ENCODE peak calls at places on chromosomes 11 and 22, in six cellular contexts. D is GM12878, T is K562, E is HCT116, Y is HepG2, K is SK-N-SH. W is an unnamed sample.

GRCh38 chr11:107689317-107690202 is 22.3 kb downstream of the SLN start:
- DNase-seq in T (peak), Y (peak), K (peak), D (no peak), E (peak), W (peak)

GRCh38 chr11:75239551-75240290 is 853 bp upstream of the TPBGL start:
- DNase-seq in D (no peak), K (peak), Y (no peak), T (no peak), E (no peak), W (no peak)

GRCh38 chr11:112453601-112454577 is 193.2 kb upstream of the PLET1 start:
- DNase-seq in Y (peak), E (peak), K (peak), D (no peak), T (peak), W (no peak)

GRCh38 chr11:126816655-126817054 is 183.9 kb downstream of the KIRREL3 start:
- DNase-seq in E (no peak), Y (no peak), K (no peak), D (no peak), T (no peak), W (no peak)

GRCh38 chr11:12100429-12100828 is 10.0 kb upstream of the MICAL2 start:
- DNase-seq in Y (no peak), D (no peak), T (no peak), E (no peak), K (no peak), W (no peak)

GRCh38 chr11:6727971-6728890 is 43.5 kb downstream of the OR2AG2 start:
- DNase-seq in K (no peak), Y (no peak), T (no peak), E (no peak), D (no peak), W (no peak)

GRCh38 chr11:20203836-20204235 is 43.6 kb upstream of the DBX1 start:
- DNase-seq in Y (no peak), E (no peak), K (no peak), D (no peak), T (peak), W (no peak)

GRCh38 chr22:19201130-19201857 is 22.8 kb upstream of the SLC25A1 start:
- DNase-seq in D (no peak), K (no peak), T (no peak), Y (no peak), E (no peak), W (no peak)

GRCh38 chr22:46583571-46583970 is 36.6 kb upstream of the GRAMD4 start:
- DNase-seq in E (no peak), D (no peak), K (no peak), Y (no peak), T (no peak), W (no peak)

GRCh38 chr22:44567846-44568493 is 69.9 kb upstream of the RTL6 start:
- DNase-seq in Y (peak), D (no peak), E (peak), K (no peak), T (no peak), W (peak)

GRCh38 chr11:69008774-69009440 is 4.1 kb downstream of the MRGPRF start:
- DNase-seq in T (peak), E (peak), D (no peak), Y (peak), K (peak), W (no peak)

GRCh38 chr22:48169227-48169626 is 1406.8 kb downstream of the TBC1D22A start:
- DNase-seq in D (no peak), Y (no peak), E (no peak), K (no peak), T (no peak), W (no peak)

GRCh38 chr11:65639623-65640482 is 2.0 kb downstream of the SIPA1 start:
- DNase-seq in Y (no peak), T (no peak), D (peak), E (no peak), K (no peak), W (no peak)

GRCh38 chr11:118263694-118264567 is at the start of gene MPZL2:
- DNase-seq in E (peak), D (no peak), T (no peak), K (no peak), Y (peak), W (peak)

GRCh38 chr11:118263109-118263508 is 988 bp downstream of the MPZL2 start:
- DNase-seq in D (no peak), E (no peak), K (no peak), T (no peak), Y (no peak), W (peak)

GRCh38 chr11:118260353-118260752 is 3.7 kb downstream of the MPZL2 start:
- DNase-seq in E (no peak), Y (no peak), K (no peak), D (no peak), T (no peak), W (no peak)

GRCh38 chr11:118259138-118259537 is 5.0 kb downstream of the MPZL2 start:
- DNase-seq in K (no peak), E (no peak), Y (no peak), T (no peak), D (no peak), W (no peak)

DNA sequence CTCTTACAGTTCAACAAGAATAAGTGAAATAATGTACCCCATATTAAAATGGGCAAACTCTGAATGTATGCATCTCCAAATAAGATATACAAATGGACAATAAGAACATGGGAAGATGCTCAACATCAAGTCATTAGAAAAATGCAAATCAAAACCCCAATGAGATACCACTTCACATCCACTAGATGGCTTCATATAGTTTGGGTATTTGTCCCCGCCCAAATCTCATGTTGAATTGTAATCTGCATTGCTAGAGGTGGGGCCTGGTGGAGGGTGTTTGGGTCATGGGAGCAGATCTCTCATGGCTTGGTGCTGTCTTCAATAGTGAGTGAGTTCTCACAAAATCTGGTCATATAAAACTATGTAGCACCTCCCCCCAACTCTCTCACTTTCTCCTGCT is 5.7 kb downstream of the MPZL2 start:
- DNase-seq in T (no peak), Y (no peak), K (no peak), D (no peak), E (no peak), W (peak)
- TF ChIP-seq JUND in T (no peak), Y (no peak), K (no peak), D (no peak), E (no peak), W (no peak)

GRCh38 chr11:62025429-62026105 is 58.1 kb upstream of the FTH1 start:
- DNase-seq in Y (peak), E (peak), K (no peak), D (peak), T (peak), W (no peak)
- TF ChIP-seq JUND in Y (peak), E (peak), K (no peak), D (no peak), T (peak), W (no peak)

GRCh38 chr11:119424276-119424675 is 1.3 kb upstream of the THY1 start:
- DNase-seq in E (no peak), Y (no peak), D (no peak), T (no peak), K (no peak), W (no peak)

GRCh38 chr11:119423459-119424254 is 685 bp upstream of the THY1 start:
- DNase-seq in K (no peak), D (no peak), E (no peak), T (no peak), Y (no peak), W (no peak)

GRCh38 chr11:119424775-119425174 is 1.8 kb upstream of the THY1 start:
- DNase-seq in E (no peak), T (no peak), Y (no peak), D (no peak), K (peak), W (no peak)

GRCh38 chr11:119427279-119427678 is 4.3 kb upstream of the THY1 start:
- DNase-seq in D (no peak), K (no peak), T (peak), E (no peak), Y (no peak), W (no peak)

GRCh38 chr11:119426142-119426541 is 3.2 kb upstream of the THY1 start:
- DNase-seq in T (no peak), Y (no peak), K (no peak), D (no peak), E (no peak), W (no peak)
- TF ChIP-seq JUND in T (no peak), Y (no peak), K (no peak), D (no peak), E (no peak), W (no peak)

GRCh38 chr11:227824-228223 is 8.3 kb downstream of the SIRT3 start:
- DNase-seq in E (no peak), K (no peak), D (no peak), T (no peak), Y (no peak), W (no peak)
- TF ChIP-seq JUND in E (no peak), K (no peak), D (no peak), T (no peak), Y (no peak), W (no peak)

GRCh38 chr11:129066229-129066628 is 123.6 kb upstream of the TP53AIP1 start:
- DNase-seq in K (no peak), T (no peak), E (no peak), D (no peak), Y (no peak), W (no peak)

GRCh38 chr11:129067454-129067853 is 124.7 kb downstream of the ARHGAP32 start:
- DNase-seq in T (no peak), D (no peak), E (no peak), K (no peak), Y (no peak), W (no peak)

GRCh38 chr11:129063118-129063517 is 120.4 kb upstream of the TP53AIP1 start:
- DNase-seq in E (no peak), Y (no peak), K (no peak), T (no peak), D (no peak), W (no peak)

GRCh38 chr11:129056916-129057315 is 114.2 kb upstream of the TP53AIP1 start:
- DNase-seq in Y (no peak), K (no peak), D (no peak), T (no peak), E (no peak), W (no peak)

GRCh38 chr11:129061466-129062194 is 119.0 kb upstream of the TP53AIP1 start:
- DNase-seq in D (no peak), T (no peak), E (peak), K (no peak), Y (no peak), W (no peak)
- TF ChIP-seq JUND in D (no peak), T (no peak), E (peak), K (peak), Y (no peak), W (no peak)